ENCODE peak calls at places on chromosomes 7 and 10, in five cellular contexts. J is AG04449, X is psoas muscle, N is GM10248, T is GM13977. Z is an unnamed sample.

GRCh38 chr7:8371742-8372141 is 61.7 kb upstream of the NXPH1 start:
- DNase-seq in N (no peak), X (no peak), J (no peak), T (no peak), Z (no peak)

GRCh38 chr10:125034671-125035070 is 92.7 kb downstream of the ZRANB1 start:
- DNase-seq in T (no peak), J (no peak), N (no peak), X (no peak), Z (no peak)

GRCh38 chr7:121198502-121198901 is 130.3 kb upstream of the WNT16 start:
- DNase-seq in X (no peak), N (no peak), T (no peak), J (no peak), Z (no peak)

GRCh38 chr7:149245244-149245643 is 5.8 kb downstream of the ZNF212 start:
- DNase-seq in N (no peak), T (no peak), J (no peak), X (no peak), Z (no peak)

GRCh38 chr10:125646311-125646710 is 36.7 kb downstream of the TEX36 start:
- DNase-seq in T (no peak), N (no peak), X (no peak), J (no peak), Z (no peak)

GRCh38 chr7:120538335-120538734 is 265.4 kb downstream of the KCND2 start:
- DNase-seq in T (no peak), J (no peak), N (no peak), X (no peak), Z (no peak)

GRCh38 chr10:131266936-131267813 is 44.3 kb downstream of the TCERG1L start:
- DNase-seq in J (no peak), X (no peak), T (no peak), N (no peak), Z (no peak)

GRCh38 chr10:17214991-17215781 is 12.9 kb upstream of the VIM start:
- DNase-seq in X (no peak), T (no peak), N (no peak), J (peak; percentile 91), Z (peak; percentile 97)

GRCh38 chr7:44921607-44922350 is 36.4 kb upstream of the PURB start:
- DNase-seq in J (no peak), X (peak; percentile 95), T (peak; percentile 82), N (peak; percentile 87), Z (peak; percentile 35)

GRCh38 chr7:44962483-44963251 is 16.1 kb downstream of the MYO1G start:
- DNase-seq in T (no peak), X (no peak), N (no peak), J (no peak), Z (no peak)

GRCh38 chr7:88205179-88205578 is 14.7 kb downstream of the SRI start:
- DNase-seq in T (no peak), J (no peak), X (no peak), N (no peak), Z (no peak)

GRCh38 chr10:103057980-103058568 is 135.0 kb downstream of the NT5C2 start:
- DNase-seq in J (no peak), N (no peak), T (no peak), X (no peak), Z (no peak)

GRCh38 chr10:122515588-122516231 is 44.8 kb upstream of the DMBT1 start:
- DNase-seq in J (no peak), T (peak; percentile 42), X (peak; percentile 65), N (peak; percentile 45), Z (no peak)

GRCh38 chr7:155753446-155753965 is 58.8 kb downstream of the SHH start:
- DNase-seq in T (no peak), J (no peak), N (no peak), X (no peak), Z (no peak)

GRCh38 chr10:14971867-14972448 is 12.8 kb downstream of the MEIG1 start:
- DNase-seq in X (no peak), N (no peak), T (no peak), J (no peak), Z (no peak)

GRCh38 chr10:78781991-78782390 is 286.8 kb upstream of the ZMIZ1 start:
- DNase-seq in T (no peak), N (no peak), X (no peak), J (no peak), Z (no peak)

GRCh38 chr10:125779403-125780327 is 4.0 kb upstream of the MMP21 start:
- DNase-seq in N (no peak), J (no peak), T (no peak), X (no peak), Z (no peak)

GRCh38 chr10:73807471-73807870 is 3.9 kb downstream of the NDST2 start:
- DNase-seq in T (no peak), J (no peak), N (no peak), X (peak; percentile 37), Z (no peak)

GRCh38 chr10:98340261-98340675 is 72.3 kb upstream of the LOXL4 start:
- DNase-seq in X (no peak), N (no peak), J (no peak), T (no peak), Z (no peak)

GRCh38 chr10:72320676-72321247 is 34.0 kb downstream of the DNAJB12 start:
- DNase-seq in J (peak; percentile 98), T (peak; percentile 88), N (peak; percentile 87), X (peak; percentile 85), Z (peak; percentile 99)

GRCh38 chr7:39566056-39566921 is at the start of gene YAE1:
- DNase-seq in N (peak; percentile 94), T (peak; percentile 92), X (peak; percentile 91), J (no peak), Z (peak; percentile 32)

GRCh38 chr10:124827474-124827873 is 25.9 kb downstream of the ABRAXAS2 start:
- DNase-seq in X (no peak), N (peak; percentile 26), T (peak; percentile 28), J (no peak), Z (no peak)

GRCh38 chr10:106680061-106680460 is 484.4 kb downstream of the SORCS1 start:
- DNase-seq in X (no peak), N (no peak), J (no peak), T (no peak), Z (no peak)

GRCh38 chr10:106679314-106679713 is 485.2 kb downstream of the SORCS1 start:
- DNase-seq in X (no peak), T (no peak), J (no peak), N (no peak), Z (no peak)

GRCh38 chr10:106682175-106682574 is 482.3 kb downstream of the SORCS1 start:
- DNase-seq in J (no peak), X (no peak), N (no peak), T (no peak), Z (no peak)
- TF ChIP-seq CTCF in J (no peak), X (no peak), N (no peak), T (no peak), Z (peak; percentile 16)

GRCh38 chr10:104406715-104407517 is 53.3 kb downstream of the CFAP58 start:
- DNase-seq in T (peak; percentile 16), J (peak; percentile 21), N (no peak), X (no peak), Z (peak; percentile 24)
- TF ChIP-seq CTCF in T (peak; percentile 56), J (peak; percentile 64), N (peak; percentile 41), X (peak; percentile 44), Z (peak; percentile 66)

DNA sequence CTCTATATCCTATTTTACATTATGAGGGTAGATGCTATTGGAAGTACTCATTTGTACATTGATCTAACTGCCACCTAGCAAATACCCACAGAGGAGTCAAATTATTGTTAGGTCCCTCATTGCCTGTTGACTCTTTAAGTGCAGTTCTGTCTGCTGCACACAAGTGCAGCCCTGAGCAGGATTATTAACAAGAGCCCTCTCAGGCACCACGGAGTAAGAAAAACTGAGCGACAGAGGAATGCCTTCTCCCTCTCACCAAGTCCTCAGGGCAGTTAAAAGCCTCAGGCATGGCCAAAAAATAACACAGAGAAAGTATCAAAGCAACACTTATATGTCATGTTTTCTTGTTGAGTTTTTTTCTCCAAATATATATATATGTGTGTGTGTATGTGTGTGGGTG is 340.0 kb upstream of the NRG3 start:
- DNase-seq in N (no peak), J (no peak), X (no peak), T (no peak), Z (no peak)
- TF ChIP-seq CTCF in N (no peak), J (no peak), X (no peak), T (no peak), Z (no peak)

GRCh38 chr7:130091999-130092398 is 21.7 kb downstream of the KLHDC10 start:
- DNase-seq in T (no peak), N (no peak), J (no peak), X (no peak), Z (no peak)
- TF ChIP-seq CTCF in T (no peak), N (no peak), J (no peak), X (no peak), Z (no peak)

GRCh38 chr10:106189254-106189653 is 975.3 kb downstream of the SORCS1 start:
- DNase-seq in J (no peak), T (peak; percentile 23), N (peak; percentile 10), X (no peak), Z (no peak)
- TF ChIP-seq CTCF in J (peak; percentile 25), T (peak; percentile 52), N (peak; percentile 39), X (no peak), Z (peak; percentile 41)

DNA sequence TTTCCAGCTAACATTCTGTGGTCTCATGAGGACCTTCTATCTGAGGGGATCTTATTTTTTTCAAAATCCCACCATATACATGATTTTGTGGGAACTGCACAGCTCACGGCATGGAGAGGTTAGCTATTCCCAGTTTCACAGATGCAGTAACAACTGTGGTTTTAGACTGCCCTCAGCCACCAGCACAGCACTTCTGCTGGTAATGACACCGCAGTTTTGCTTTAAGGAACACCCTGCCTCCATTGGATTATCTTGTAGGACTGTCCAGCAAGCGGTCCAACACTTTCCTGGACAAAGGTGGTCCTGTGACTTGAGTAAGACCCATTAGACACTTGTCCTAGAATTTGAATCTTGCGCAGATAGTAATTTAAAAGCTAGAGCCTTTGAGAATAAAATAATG is 65.3 kb upstream of the SMNDC1 start:
- DNase-seq in T (no peak), J (no peak), N (no peak), X (no peak), Z (no peak)
- TF ChIP-seq CTCF in T (no peak), J (no peak), N (no peak), X (no peak), Z (no peak)

GRCh38 chr10:97186911-97187310 is 1.2 kb upstream of the SLIT1 start:
- DNase-seq in T (no peak), X (no peak), J (no peak), N (no peak), Z (no peak)
- TF ChIP-seq CTCF in T (no peak), X (no peak), J (no peak), N (no peak), Z (no peak)

Z was measured in AG09319.